ENCODE peak calls at places on chromosome 3, in five cellular contexts. Q is breast epithelium; W is AG04450; O is fibroblast of the aortic adventitia; J is CD8-positive, alpha-beta memory T cell. G is an unnamed sample.

GRCh38 chr3:143974877-143975238 is 3.2 kb downstream of the DIPK2A start:
- DNase-seq in Q (no peak), W (no peak), O (peak; percentile 34), J (no peak), G (no peak)

GRCh38 chr3:156455839-156456238 is 99.1 kb downstream of the SSR3 start:
- DNase-seq in Q (no peak), W (no peak), O (peak; percentile 25), J (no peak), G (no peak)

GRCh38 chr3:40047406-40047805 is 238.0 kb downstream of the MYRIP start:
- DNase-seq in Q (no peak), W (no peak), O (peak; percentile 85), J (no peak), G (no peak)

GRCh38 chr3:11389570-11390268 is 117.5 kb downstream of the ATG7 start:
- DNase-seq in Q (no peak), W (no peak), O (peak; percentile 72), J (no peak), G (no peak)

GRCh38 chr3:182979103-182979697 is 1.1 kb downstream of the DCUN1D1 start:
- DNase-seq in Q (no peak), W (no peak), O (no peak), J (no peak), G (no peak)

GRCh38 chr3:30751610-30752299 is 142.7 kb downstream of the GADL1 start:
- DNase-seq in Q (no peak), W (no peak), O (peak; percentile 68), J (peak; percentile 62), G (no peak)

GRCh38 chr3:195904364-195904763 is 4.0 kb downstream of the TNK2 start:
- DNase-seq in Q (no peak), W (no peak), O (no peak), J (no peak), G (no peak)

GRCh38 chr3:12318758-12319621 is 30.1 kb downstream of the PPARG start:
- DNase-seq in Q (no peak), W (no peak), O (peak; percentile 73), J (no peak), G (no peak)

GRCh38 chr3:8201886-8202285 is 299.7 kb upstream of the LMCD1 start:
- DNase-seq in Q (no peak), W (no peak), O (peak; percentile 32), J (no peak), G (peak; percentile 43)

GRCh38 chr3:52281980-52282801 is 3.7 kb upstream of the WDR82 start:
- DNase-seq in Q (no peak), W (no peak), O (peak; percentile 48), J (peak; percentile 75), G (no peak)

GRCh38 chr3:7800006-7800780 is 701.4 kb upstream of the LMCD1 start:
- DNase-seq in Q (no peak), W (no peak), O (peak; percentile 2), J (no peak), G (no peak)

GRCh38 chr3:145776782-145777408 is 384.1 kb downstream of the PLOD2 start:
- DNase-seq in Q (no peak), W (peak; percentile 3), O (peak; percentile 79), J (no peak), G (peak; percentile 15)

GRCh38 chr3:28726840-28727239 is 378.2 kb upstream of the AZI2 start:
- DNase-seq in Q (no peak), W (no peak), O (peak; percentile 27), J (no peak), G (no peak)

GRCh38 chr3:132659000-132659369 is 624 bp downstream of the ACAD11 start:
- DNase-seq in Q (no peak), W (no peak), O (no peak), J (peak; percentile 2), G (no peak)

GRCh38 chr3:172739462-172739861 is 11.1 kb upstream of the ECT2 start:
- DNase-seq in Q (no peak), W (no peak), O (no peak), J (no peak), G (no peak)

GRCh38 chr3:117298273-117298672 is 588.7 kb downstream of the TUSC7 start:
- DNase-seq in Q (no peak), W (no peak), O (no peak), J (no peak), G (no peak)

GRCh38 chr3:144556392-144556791 is 584.8 kb downstream of the DIPK2A start:
- DNase-seq in Q (no peak), W (no peak), O (no peak), J (no peak), G (no peak)

GRCh38 chr3:134334901-134335280 is 39.4 kb downstream of the AMOTL2 start:
- DNase-seq in Q (no peak), W (no peak), O (no peak), J (no peak), G (no peak)

GRCh38 chr3:65951836-65952505 is 86.7 kb downstream of the MAGI1 start:
- DNase-seq in Q (no peak), W (no peak), O (no peak), J (no peak), G (no peak)

GRCh38 chr3:24340966-24341365 is 153.7 kb downstream of the THRB start:
- DNase-seq in Q (no peak), W (no peak), O (no peak), J (no peak), G (no peak)

GRCh38 chr3:24502690-24503089 is 8.0 kb upstream of the THRB start:
- DNase-seq in Q (no peak), W (no peak), O (no peak), J (no peak), G (no peak)

DNA sequence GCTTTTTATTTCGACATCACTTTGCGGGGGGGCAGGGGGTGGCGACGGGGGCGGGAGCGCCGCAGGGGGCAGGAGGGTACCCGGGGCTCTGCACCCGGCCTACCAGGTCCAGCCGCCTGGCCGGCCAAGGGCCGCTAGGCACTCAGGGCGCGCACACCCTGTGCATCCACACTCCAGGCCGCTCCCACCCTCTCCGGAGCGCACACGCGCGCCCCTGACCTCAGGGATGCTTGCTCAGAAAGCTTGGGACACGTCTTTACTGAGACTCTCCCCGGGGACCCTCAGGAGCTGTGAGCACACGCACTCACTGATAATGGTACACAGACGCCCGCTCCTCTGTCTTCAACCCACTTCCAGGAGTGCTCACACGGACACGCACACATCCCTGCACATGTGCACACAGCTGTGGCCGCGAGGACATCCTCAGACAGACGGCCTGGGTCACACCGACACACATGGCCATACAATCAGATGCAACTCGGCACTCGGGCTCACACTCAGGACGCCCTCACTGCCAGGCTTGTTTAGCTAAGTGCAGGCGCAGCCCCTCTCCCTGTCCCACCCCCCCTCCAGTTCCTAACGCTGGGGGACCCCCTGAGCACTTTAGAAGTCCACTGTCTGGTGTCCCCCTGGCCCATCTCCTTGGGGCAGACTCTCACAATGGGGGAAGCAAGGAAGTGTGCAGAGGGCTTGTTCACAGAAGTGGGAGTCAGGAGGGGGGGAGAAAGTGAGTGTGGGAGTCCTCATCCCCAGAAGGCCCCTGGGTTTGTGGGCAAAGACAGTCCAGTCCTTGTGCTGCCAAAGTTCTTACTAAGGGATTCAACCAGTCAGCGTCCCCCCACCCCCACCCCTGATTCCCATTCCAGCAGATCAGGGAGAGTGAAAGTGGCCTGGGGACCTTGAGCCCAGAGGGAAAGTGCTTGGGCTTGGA is 485 bp upstream of the GATA2 start:
- DNase-seq in Q (no peak), W (no peak), O (no peak), J (no peak), G (no peak)
- H3K4me3 ChIP-seq in Q (peak overlapping the region; percentile 39), W (peak overlapping the region; percentile 82), O (no peak overlapping the region), J (no peak overlapping the region), G (peak overlapping the region; percentile 94)

DNA sequence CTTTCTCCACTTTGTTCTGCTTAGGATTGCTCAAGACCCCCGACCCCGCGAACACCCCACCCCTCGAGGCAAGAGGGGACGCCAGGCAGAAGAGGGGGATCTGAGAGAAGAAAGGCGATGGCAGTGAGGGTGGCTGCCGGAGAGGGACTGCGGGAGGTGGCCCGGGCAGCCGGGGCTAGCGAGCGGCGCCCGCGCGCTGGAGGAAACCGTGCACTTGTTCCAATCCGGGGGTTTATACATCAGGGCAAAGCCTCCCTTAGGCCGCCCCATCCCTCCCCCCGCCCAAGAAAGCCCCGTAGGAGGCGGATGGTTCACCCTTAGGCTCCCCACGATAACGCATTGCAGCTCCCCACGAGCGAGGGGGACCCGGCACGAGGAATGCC is 475 bp downstream of the ERC2 start:
- DNase-seq in Q (no peak), W (no peak), O (no peak), J (no peak), G (no peak)
- H3K4me3 ChIP-seq in Q (peak overlapping the region; percentile 75), W (peak overlapping the region; percentile 36), O (peak overlapping the region; percentile 48), J (no peak overlapping the region), G (peak overlapping the region; percentile 52)

DNA sequence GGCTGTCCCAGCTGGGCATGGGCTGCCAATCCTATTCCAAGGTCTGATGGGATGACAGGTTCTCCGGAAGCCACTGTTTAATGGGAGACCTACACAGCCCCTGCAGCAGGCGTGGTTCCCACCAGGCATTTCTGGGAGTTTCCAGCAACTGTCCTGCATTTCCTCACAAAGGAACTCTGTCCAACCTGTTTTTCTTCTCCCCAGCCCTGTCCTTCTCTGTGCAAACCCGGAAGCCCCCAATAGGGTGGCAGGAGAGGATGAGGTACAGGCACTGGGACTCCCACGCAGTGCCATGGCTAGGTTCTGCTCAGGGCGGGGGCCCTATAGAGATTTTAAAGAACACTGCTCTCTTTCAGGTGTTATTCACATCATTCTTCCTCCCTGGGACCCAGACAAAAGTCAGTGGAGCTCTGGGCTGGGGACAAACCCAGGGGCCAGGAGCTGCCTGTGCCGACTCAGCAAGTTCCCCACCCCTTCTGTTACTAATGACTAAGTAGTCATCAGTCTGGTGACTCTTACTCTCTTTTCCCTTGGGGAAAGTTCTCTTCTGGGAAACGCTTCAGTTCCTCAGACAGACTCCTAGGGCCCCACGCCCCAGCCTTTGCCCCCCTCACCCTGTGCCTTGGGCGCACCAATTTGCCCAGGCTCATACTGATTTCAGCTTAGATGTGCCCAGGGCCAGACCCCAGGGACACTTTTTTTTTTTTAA is 97.7 kb downstream of the CD47 start:
- DNase-seq in Q (no peak), W (no peak), O (peak; percentile 53), J (no peak), G (no peak)
- H3K4me3 ChIP-seq in Q (no peak overlapping the region), W (no peak overlapping the region), O (no peak overlapping the region), J (no peak overlapping the region), G (no peak overlapping the region)

GRCh38 chr3:15783361-15783969 is 14.3 kb downstream of the ANKRD28 start:
- DNase-seq in Q (no peak), W (no peak), O (peak; percentile 88), J (no peak), G (no peak)

GRCh38 chr3:15782429-15782828 is 15.3 kb downstream of the ANKRD28 start:
- DNase-seq in Q (no peak), W (no peak), O (no peak), J (no peak), G (no peak)

GRCh38 chr3:15781131-15781530 is 16.6 kb downstream of the ANKRD28 start:
- DNase-seq in Q (no peak), W (no peak), O (no peak), J (no peak), G (no peak)

GRCh38 chr3:15779111-15779510 is 18.7 kb downstream of the ANKRD28 start:
- DNase-seq in Q (no peak), W (no peak), O (no peak), J (no peak), G (no peak)

DNA sequence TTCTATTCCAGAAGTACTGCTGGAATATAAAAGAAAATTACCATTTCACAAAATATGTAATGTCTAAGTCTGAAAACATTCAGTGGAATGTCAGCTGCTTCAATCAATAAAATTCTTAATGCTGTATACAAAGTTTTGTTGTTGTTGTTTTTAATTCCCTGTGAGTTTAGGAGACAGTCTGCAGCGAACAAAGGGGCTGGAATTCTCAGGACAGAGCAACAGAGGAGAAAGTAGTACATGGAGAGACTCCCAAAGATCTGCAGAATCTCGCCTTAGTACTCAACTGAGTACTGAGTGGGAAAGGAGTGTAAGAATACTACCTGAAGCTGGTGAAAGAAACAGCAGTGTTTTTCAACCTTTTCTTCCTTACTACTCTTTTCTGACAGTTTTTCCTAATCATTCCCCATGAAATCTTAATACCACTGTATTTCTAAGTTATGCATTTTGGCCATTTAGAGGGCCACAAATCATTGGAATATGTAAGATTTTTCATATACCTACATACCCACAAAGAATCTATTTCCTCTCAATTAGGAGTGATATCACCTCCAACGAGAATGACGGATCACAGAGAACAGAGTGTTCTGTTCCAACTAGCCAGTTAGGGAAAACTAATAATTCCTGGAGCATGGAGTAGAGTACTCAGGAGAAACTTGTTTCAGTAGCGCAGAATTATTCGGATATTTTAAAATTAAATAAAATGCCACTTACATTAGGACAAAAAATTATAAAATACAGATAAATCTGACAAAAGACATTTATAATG is 16.0 kb downstream of the ANKRD28 start:
- DNase-seq in Q (no peak), W (no peak), O (no peak), J (no peak), G (no peak)
- H3K4me3 ChIP-seq in Q (no peak overlapping the region), W (no peak overlapping the region), O (no peak overlapping the region), J (no peak overlapping the region), G (no peak overlapping the region)

G was measured in LNCaP clone FGC.